ENCODE peak calls at places on chromosome 12, in eight cellular contexts. O is CD4-positive, alpha-beta T cell; A is midbrain; E is AG08395; V is C1 segment of cervical spinal cord; R is T-helper 1 cell; H is anterior cingulate cortex; W is tibial artery. J is an unnamed sample.

GRCh38 chr12:114984641-114985041 is 300.7 kb upstream of the TBX3 start:
- DNase-seq in A (no peak), O (no peak), W (no peak), V (no peak), H (no peak), R (no peak), E (no peak), J (no peak)

GRCh38 chr12:91181053-91181452 is 1.6 kb downstream of the DCN start:
- DNase-seq in V (no peak), W (no peak), E (no peak), H (no peak), O (no peak), R (no peak), A (no peak), J (no peak)

GRCh38 chr12:25830456-25830855 is 128.0 kb upstream of the RASSF8 start:
- DNase-seq in O (no peak), H (no peak), E (peak), V (no peak), W (no peak), A (no peak), R (no peak), J (no peak)

GRCh38 chr12:129641916-129642315 is 261.9 kb downstream of the TMEM132D start:
- DNase-seq in R (no peak), A (no peak), V (no peak), E (no peak), H (no peak), W (no peak), O (no peak), J (no peak)

GRCh38 chr12:5433081-5433839 is 1.4 kb downstream of the NTF3 start:
- DNase-seq in E (no peak), V (no peak), R (no peak), W (peak), H (no peak), O (no peak), A (no peak), J (no peak)

GRCh38 chr12:117155278-117156060 is 34.8 kb downstream of the FBXO21 start:
- DNase-seq in V (no peak), E (peak), W (no peak), H (peak), A (peak), O (peak), R (peak), J (peak)

GRCh38 chr12:122975790-122976647 is 975 bp downstream of the OGFOD2 start:
- DNase-seq in H (no peak), A (no peak), O (no peak), R (no peak), W (no peak), V (no peak), E (no peak), J (no peak)

GRCh38 chr12:97530237-97530636 is 67.6 kb downstream of the RMST start:
- DNase-seq in O (no peak), W (no peak), A (no peak), R (no peak), H (no peak), E (no peak), V (no peak), J (no peak)

GRCh38 chr12:67512061-67512460 is 136.5 kb upstream of the DYRK2 start:
- DNase-seq in H (no peak), E (no peak), R (no peak), A (no peak), W (no peak), O (no peak), V (no peak), J (no peak)

GRCh38 chr12:118061011-118061875 is at the start of gene WSB2:
- DNase-seq in O (peak), R (peak), V (peak), H (peak), W (peak), E (peak), A (peak), J (peak)

GRCh38 chr12:117596968-117597367 is 235.5 kb upstream of the NOS1 start:
- DNase-seq in V (no peak), H (no peak), W (no peak), R (no peak), E (no peak), A (no peak), O (no peak), J (no peak)

GRCh38 chr12:94148841-94149780 is 734 bp downstream of the PLXNC1 start:
- DNase-seq in A (peak), H (peak), E (peak), O (peak), R (peak), V (peak), W (no peak), J (peak)

GRCh38 chr12:115411121-115411520 is 727.1 kb upstream of the TBX3 start:
- DNase-seq in R (no peak), A (no peak), W (no peak), V (no peak), O (no peak), H (no peak), E (no peak), J (no peak)

GRCh38 chr12:123973552-123974341 is 732 bp downstream of the ZNF664 start:
- DNase-seq in W (peak), V (peak), H (peak), E (no peak), A (peak), O (peak), R (peak), J (peak)

GRCh38 chr12:78918221-78918620 is 53.6 kb downstream of the SYT1 start:
- DNase-seq in O (no peak), A (no peak), H (no peak), W (no peak), V (peak), R (no peak), E (no peak), J (no peak)

GRCh38 chr12:10740182-10740581 is 17.1 kb upstream of the YBX3 start:
- DNase-seq in V (no peak), O (no peak), E (no peak), A (no peak), R (no peak), W (no peak), H (no peak), J (no peak)

GRCh38 chr12:93518725-93519124 is 51.4 kb downstream of the MRPL42 start:
- DNase-seq in E (no peak), A (no peak), O (no peak), W (no peak), H (no peak), R (no peak), V (no peak), J (no peak)

GRCh38 chr12:101927042-101927441 is 49.7 kb downstream of the DRAM1 start:
- DNase-seq in H (no peak), R (no peak), O (no peak), A (no peak), V (no peak), W (no peak), E (peak), J (no peak)

GRCh38 chr12:109982211-109982610 is 14.0 kb downstream of the GIT2 start:
- DNase-seq in R (no peak), O (no peak), H (no peak), W (no peak), E (peak), V (no peak), A (no peak), J (no peak)

GRCh38 chr12:44873898-44874297 is 2.2 kb downstream of the NELL2 start:
- DNase-seq in O (no peak), V (no peak), W (no peak), H (no peak), A (peak), R (no peak), E (peak), J (no peak)

GRCh38 chr12:62602445-62603060 is 135.9 kb downstream of the MON2 start:
- DNase-seq in W (peak), H (peak), E (peak), O (peak), R (peak), A (peak), V (peak), J (peak)

GRCh38 chr12:120236124-120236398 is 29.5 kb downstream of the PXN start:
- DNase-seq in R (no peak), A (no peak), O (no peak), W (no peak), V (no peak), H (no peak), E (no peak), J (no peak)

GRCh38 chr12:65525501-65526141 is 247.1 kb downstream of the MSRB3 start:
- DNase-seq in O (no peak), R (no peak), W (no peak), E (peak), H (no peak), V (no peak), A (no peak), J (no peak)

GRCh38 chr12:22340143-22340542 is 5.6 kb upstream of the ST8SIA1 start:
- DNase-seq in V (no peak), E (no peak), A (no peak), R (no peak), W (no peak), O (no peak), H (no peak), J (no peak)

GRCh38 chr12:93192878-93193277 is 184.8 kb upstream of the NUDT4 start:
- DNase-seq in W (no peak), E (no peak), A (no peak), H (no peak), V (no peak), R (no peak), O (no peak), J (no peak)

GRCh38 chr12:52235822-52236291 is 2.8 kb downstream of the KRT7 start:
- DNase-seq in H (no peak), E (no peak), W (no peak), R (no peak), V (no peak), O (no peak), A (no peak), J (no peak)

GRCh38 chr12:107847430-107847829 is 72.9 kb downstream of the ASCL4 start:
- DNase-seq in H (no peak), E (no peak), O (no peak), A (no peak), W (no peak), V (no peak), R (no peak), J (no peak)

GRCh38 chr12:122366685-122367475 is 55.6 kb downstream of the CLIP1 start:
- DNase-seq in W (peak), H (no peak), R (no peak), E (peak), O (no peak), V (no peak), A (no peak), J (no peak)

GRCh38 chr12:130253866-130254265 is 83.8 kb upstream of the PIWIL1 start:
- DNase-seq in H (no peak), W (no peak), E (no peak), O (no peak), A (no peak), R (no peak), V (no peak), J (no peak)

GRCh38 chr12:77089701-77090220 is 24.4 kb upstream of the E2F7 start:
- DNase-seq in H (no peak), A (no peak), E (no peak), W (no peak), R (no peak), V (no peak), O (no peak), J (no peak)

GRCh38 chr12:48334807-48335206 is 15.9 kb downstream of the ZNF641 start:
- DNase-seq in A (no peak), O (no peak), R (no peak), V (no peak), E (no peak), W (no peak), H (no peak), J (no peak)

GRCh38 chr12:11693068-11693467 is 43.6 kb downstream of the ETV6 start:
- DNase-seq in A (peak), R (no peak), W (peak), O (no peak), H (no peak), V (no peak), E (no peak), J (no peak)

GRCh38 chr12:114269153-114269552 is 136.8 kb downstream of the TBX5 start:
- DNase-seq in V (no peak), O (no peak), H (no peak), R (no peak), A (no peak), W (no peak), E (no peak), J (no peak)

GRCh38 chr12:75913502-75914110 is 118.0 kb downstream of the PHLDA1 start:
- DNase-seq in E (no peak), O (no peak), V (no peak), H (no peak), W (no peak), A (no peak), R (no peak), J (no peak)

GRCh38 chr12:55658635-55659391 is 22.1 kb downstream of the OR10P1 start:
- DNase-seq in O (no peak), R (no peak), H (no peak), V (no peak), A (no peak), E (no peak), W (no peak), J (no peak)

GRCh38 chr12:21774358-21775129 is at the start of gene KCNJ8:
- DNase-seq in A (peak), V (peak), R (no peak), H (peak), W (peak), O (no peak), E (no peak), J (no peak)

GRCh38 chr12:3655331-3655900 is 97.5 kb downstream of the CRACR2A start:
- DNase-seq in O (no peak), W (no peak), E (peak), V (no peak), H (no peak), R (no peak), A (no peak), J (no peak)

GRCh38 chr12:38949363-38949762 is 44.0 kb upstream of the CPNE8 start:
- DNase-seq in A (no peak), W (no peak), E (no peak), R (no peak), O (no peak), H (no peak), V (no peak), J (no peak)

J was measured in effector memory CD8-positive, alpha-beta T cell.